ENCODE peak calls at places on chromosomes 13 and 19, in six cellular contexts. One of them, this sample, is unnamed.

GRCh38 chr13:46964789-46965527 is 68.1 kb upstream of the HTR2A start:
- DNase-seq in T-helper 2 cell: no peak
- DNase-seq in HL-60: no peak
- DNase-seq in AG09319: no peak
- DNase-seq in upper lobe of right lung: no peak
- DNase-seq in activated naive CD4-positive, alpha-beta T cell: no peak
- DNase-seq in this sample: no peak

GRCh38 chr13:27481766-27482165 is 31.4 kb upstream of the MTIF3 start:
- DNase-seq in T-helper 2 cell: peak
- DNase-seq in HL-60: peak
- DNase-seq in AG09319: no peak
- DNase-seq in upper lobe of right lung: peak
- DNase-seq in activated naive CD4-positive, alpha-beta T cell: no peak
- DNase-seq in this sample: no peak

GRCh38 chr13:112963641-112964040 is 5.4 kb upstream of the MCF2L start:
- DNase-seq in T-helper 2 cell: no peak
- DNase-seq in HL-60: no peak
- DNase-seq in AG09319: no peak
- DNase-seq in upper lobe of right lung: peak
- DNase-seq in activated naive CD4-positive, alpha-beta T cell: no peak
- DNase-seq in this sample: no peak

GRCh38 chr19:41321600-41322270 is 11.8 kb downstream of the CCDC97 start:
- DNase-seq in T-helper 2 cell: no peak
- DNase-seq in HL-60: no peak
- DNase-seq in AG09319: peak
- DNase-seq in upper lobe of right lung: no peak
- DNase-seq in activated naive CD4-positive, alpha-beta T cell: no peak
- DNase-seq in this sample: no peak

GRCh38 chr13:53023246-53023645 is 5.4 kb upstream of the OLFM4 start:
- DNase-seq in T-helper 2 cell: no peak
- DNase-seq in HL-60: peak
- DNase-seq in AG09319: no peak
- DNase-seq in upper lobe of right lung: no peak
- DNase-seq in activated naive CD4-positive, alpha-beta T cell: no peak
- DNase-seq in this sample: no peak

GRCh38 chr19:4976412-4977298 is 7.7 kb downstream of the KDM4B start:
- DNase-seq in T-helper 2 cell: no peak
- DNase-seq in HL-60: peak
- DNase-seq in AG09319: peak
- DNase-seq in upper lobe of right lung: peak
- DNase-seq in activated naive CD4-positive, alpha-beta T cell: no peak
- DNase-seq in this sample: no peak

GRCh38 chr13:67410645-67411044 is 180.5 kb upstream of the PCDH9 start:
- DNase-seq in T-helper 2 cell: no peak
- DNase-seq in HL-60: no peak
- DNase-seq in AG09319: no peak
- DNase-seq in upper lobe of right lung: no peak
- DNase-seq in activated naive CD4-positive, alpha-beta T cell: no peak
- DNase-seq in this sample: no peak

GRCh38 chr19:1173160-1173844 is 766 bp downstream of the SBNO2 start:
- DNase-seq in T-helper 2 cell: peak
- DNase-seq in HL-60: peak
- DNase-seq in AG09319: no peak
- DNase-seq in upper lobe of right lung: peak
- DNase-seq in activated naive CD4-positive, alpha-beta T cell: no peak
- DNase-seq in this sample: no peak

GRCh38 chr13:111177081-111177711 is 62.1 kb downstream of the ARHGEF7 start:
- DNase-seq in T-helper 2 cell: peak
- DNase-seq in HL-60: peak
- DNase-seq in AG09319: no peak
- DNase-seq in upper lobe of right lung: no peak
- DNase-seq in activated naive CD4-positive, alpha-beta T cell: no peak
- DNase-seq in this sample: no peak

GRCh38 chr13:97148894-97149293 is 73.2 kb upstream of the MBNL2 start:
- DNase-seq in T-helper 2 cell: no peak
- DNase-seq in HL-60: no peak
- DNase-seq in AG09319: no peak
- DNase-seq in upper lobe of right lung: no peak
- DNase-seq in activated naive CD4-positive, alpha-beta T cell: no peak
- DNase-seq in this sample: no peak

GRCh38 chr13:108115739-108116138 is 99.6 kb downstream of the LIG4 start:
- DNase-seq in T-helper 2 cell: no peak
- DNase-seq in HL-60: no peak
- DNase-seq in AG09319: no peak
- DNase-seq in upper lobe of right lung: no peak
- DNase-seq in activated naive CD4-positive, alpha-beta T cell: no peak
- DNase-seq in this sample: no peak

GRCh38 chr13:77919351-77920294 is 992 bp upstream of the EDNRB start:
- DNase-seq in T-helper 2 cell: no peak
- DNase-seq in HL-60: peak
- DNase-seq in AG09319: no peak
- DNase-seq in upper lobe of right lung: peak
- DNase-seq in activated naive CD4-positive, alpha-beta T cell: no peak
- DNase-seq in this sample: no peak

GRCh38 chr13:79637086-79637763 is 156.3 kb downstream of the NDFIP2 start:
- DNase-seq in T-helper 2 cell: no peak
- DNase-seq in HL-60: no peak
- DNase-seq in AG09319: no peak
- DNase-seq in upper lobe of right lung: no peak
- DNase-seq in activated naive CD4-positive, alpha-beta T cell: no peak
- DNase-seq in this sample: no peak

GRCh38 chr13:51057001-51057400 is 54.1 kb downstream of the C13orf42 start:
- DNase-seq in T-helper 2 cell: no peak
- DNase-seq in HL-60: no peak
- DNase-seq in AG09319: no peak
- DNase-seq in upper lobe of right lung: no peak
- DNase-seq in activated naive CD4-positive, alpha-beta T cell: no peak
- DNase-seq in this sample: no peak

GRCh38 chr13:98476538-98476966 is 100.4 kb downstream of the STK24 start:
- DNase-seq in T-helper 2 cell: peak
- DNase-seq in HL-60: peak
- DNase-seq in AG09319: no peak
- DNase-seq in upper lobe of right lung: peak
- DNase-seq in activated naive CD4-positive, alpha-beta T cell: peak
- DNase-seq in this sample: peak

GRCh38 chr13:79307866-79308298 is 98.2 kb downstream of the RBM26 start:
- DNase-seq in T-helper 2 cell: peak
- DNase-seq in HL-60: no peak
- DNase-seq in AG09319: no peak
- DNase-seq in upper lobe of right lung: no peak
- DNase-seq in activated naive CD4-positive, alpha-beta T cell: no peak
- DNase-seq in this sample: no peak

GRCh38 chr19:16191216-16191908 is 6.2 kb downstream of the FAM32A start:
- DNase-seq in T-helper 2 cell: no peak
- DNase-seq in HL-60: peak
- DNase-seq in AG09319: no peak
- DNase-seq in upper lobe of right lung: no peak
- DNase-seq in activated naive CD4-positive, alpha-beta T cell: no peak
- DNase-seq in this sample: no peak

GRCh38 chr13:59230484-59231264 is 933.1 kb downstream of the DIAPH3 start:
- DNase-seq in T-helper 2 cell: peak
- DNase-seq in HL-60: no peak
- DNase-seq in AG09319: no peak
- DNase-seq in upper lobe of right lung: no peak
- DNase-seq in activated naive CD4-positive, alpha-beta T cell: no peak
- DNase-seq in this sample: no peak

GRCh38 chr19:5058456-5059190 is 89.7 kb downstream of the KDM4B start:
- DNase-seq in T-helper 2 cell: no peak
- DNase-seq in HL-60: no peak
- DNase-seq in AG09319: no peak
- DNase-seq in upper lobe of right lung: no peak
- DNase-seq in activated naive CD4-positive, alpha-beta T cell: no peak
- DNase-seq in this sample: no peak

GRCh38 chr13:31016342-31017325 is 84.2 kb downstream of the TEX26 start:
- DNase-seq in T-helper 2 cell: no peak
- DNase-seq in HL-60: no peak
- DNase-seq in AG09319: no peak
- DNase-seq in upper lobe of right lung: no peak
- DNase-seq in activated naive CD4-positive, alpha-beta T cell: no peak
- DNase-seq in this sample: no peak

GRCh38 chr13:94917814-94918213 is 205.5 kb upstream of the SOX21 start:
- DNase-seq in T-helper 2 cell: no peak
- DNase-seq in HL-60: no peak
- DNase-seq in AG09319: no peak
- DNase-seq in upper lobe of right lung: no peak
- DNase-seq in activated naive CD4-positive, alpha-beta T cell: no peak
- DNase-seq in this sample: no peak

GRCh38 chr19:1469936-1470863 is 8.8 kb downstream of the C19orf25 start:
- DNase-seq in T-helper 2 cell: peak
- DNase-seq in HL-60: no peak
- DNase-seq in AG09319: no peak
- DNase-seq in upper lobe of right lung: no peak
- DNase-seq in activated naive CD4-positive, alpha-beta T cell: no peak
- DNase-seq in this sample: no peak

GRCh38 chr13:80584306-80584705 is 243.4 kb upstream of the SPRY2 start:
- DNase-seq in T-helper 2 cell: no peak
- DNase-seq in HL-60: no peak
- DNase-seq in AG09319: no peak
- DNase-seq in upper lobe of right lung: no peak
- DNase-seq in activated naive CD4-positive, alpha-beta T cell: no peak
- DNase-seq in this sample: no peak

GRCh38 chr19:11560404-11560988 is 1.5 kb upstream of the ELOF1 start:
- DNase-seq in T-helper 2 cell: peak
- DNase-seq in HL-60: peak
- DNase-seq in AG09319: peak
- DNase-seq in upper lobe of right lung: no peak
- DNase-seq in activated naive CD4-positive, alpha-beta T cell: no peak
- DNase-seq in this sample: no peak

GRCh38 chr13:71801781-71802180 is 65.2 kb downstream of the DACH1 start:
- DNase-seq in T-helper 2 cell: no peak
- DNase-seq in HL-60: no peak
- DNase-seq in AG09319: no peak
- DNase-seq in upper lobe of right lung: no peak
- DNase-seq in activated naive CD4-positive, alpha-beta T cell: no peak
- DNase-seq in this sample: peak

GRCh38 chr19:52600639-52601024 is 30.5 kb downstream of the ZNF701 start:
- DNase-seq in T-helper 2 cell: peak
- DNase-seq in HL-60: peak
- DNase-seq in AG09319: no peak
- DNase-seq in upper lobe of right lung: peak
- DNase-seq in activated naive CD4-positive, alpha-beta T cell: no peak
- DNase-seq in this sample: no peak

GRCh38 chr19:46787331-46788100 is 878 bp downstream of the SLC1A5 start:
- DNase-seq in T-helper 2 cell: peak
- DNase-seq in HL-60: peak
- DNase-seq in AG09319: no peak
- DNase-seq in upper lobe of right lung: peak
- DNase-seq in activated naive CD4-positive, alpha-beta T cell: no peak
- DNase-seq in this sample: no peak

GRCh38 chr19:18867199-18867598 is 28.8 kb downstream of the CERS1 start:
- DNase-seq in T-helper 2 cell: no peak
- DNase-seq in HL-60: no peak
- DNase-seq in AG09319: no peak
- DNase-seq in upper lobe of right lung: no peak
- DNase-seq in activated naive CD4-positive, alpha-beta T cell: no peak
- DNase-seq in this sample: no peak

GRCh38 chr13:47661076-47661475 is 340.0 kb downstream of the SUCLA2 start:
- DNase-seq in T-helper 2 cell: no peak
- DNase-seq in HL-60: no peak
- DNase-seq in AG09319: no peak
- DNase-seq in upper lobe of right lung: no peak
- DNase-seq in activated naive CD4-positive, alpha-beta T cell: no peak
- DNase-seq in this sample: no peak

GRCh38 chr19:18906605-18907519 is 10.9 kb upstream of the CERS1 start:
- DNase-seq in T-helper 2 cell: no peak
- DNase-seq in HL-60: no peak
- DNase-seq in AG09319: no peak
- DNase-seq in upper lobe of right lung: peak
- DNase-seq in activated naive CD4-positive, alpha-beta T cell: no peak
- DNase-seq in this sample: no peak

GRCh38 chr19:6481541-6482342 is at the start of gene DENND1C:
- DNase-seq in T-helper 2 cell: peak
- DNase-seq in HL-60: peak
- DNase-seq in AG09319: no peak
- DNase-seq in upper lobe of right lung: no peak
- DNase-seq in activated naive CD4-positive, alpha-beta T cell: no peak
- DNase-seq in this sample: no peak

GRCh38 chr13:114119196-114119595 is 13.2 kb downstream of the RASA3 start:
- DNase-seq in T-helper 2 cell: no peak
- DNase-seq in HL-60: no peak
- DNase-seq in AG09319: peak
- DNase-seq in upper lobe of right lung: no peak
- DNase-seq in activated naive CD4-positive, alpha-beta T cell: no peak
- DNase-seq in this sample: peak

GRCh38 chr19:35304036-35304435 is 12.1 kb downstream of the MAG start:
- DNase-seq in T-helper 2 cell: no peak
- DNase-seq in HL-60: no peak
- DNase-seq in AG09319: no peak
- DNase-seq in upper lobe of right lung: no peak
- DNase-seq in activated naive CD4-positive, alpha-beta T cell: no peak
- DNase-seq in this sample: no peak

GRCh38 chr19:40445945-40446784 is 2.0 kb upstream of the SERTAD3 start:
- DNase-seq in T-helper 2 cell: no peak
- DNase-seq in HL-60: no peak
- DNase-seq in AG09319: no peak
- DNase-seq in upper lobe of right lung: no peak
- DNase-seq in activated naive CD4-positive, alpha-beta T cell: no peak
- DNase-seq in this sample: no peak

GRCh38 chr13:45615501-45616101 is at the start of gene ERICH6B:
- DNase-seq in T-helper 2 cell: peak
- DNase-seq in HL-60: peak
- DNase-seq in AG09319: no peak
- DNase-seq in upper lobe of right lung: no peak
- DNase-seq in activated naive CD4-positive, alpha-beta T cell: no peak
- DNase-seq in this sample: peak